ENCODE peak calls at places on chromosomes 3 and 15, in four cellular contexts. S, V, M and C are unnamed samples.

GRCh38 chr3:188296761-188297689 is 143.1 kb downstream of the LPP start:
- DNase-seq in S (no peak), V (no peak), M (no peak), C (no peak)

GRCh38 chr15:66802087-66803001 is 100.3 kb downstream of the SMAD6 start:
- DNase-seq in S (no peak), V (no peak), M (no peak), C (no peak)

GRCh38 chr3:61578667-61579367 is 17.4 kb downstream of the PTPRG start:
- DNase-seq in S (no peak), V (no peak), M (no peak), C (no peak)

GRCh38 chr3:121175083-121175482 is 267.1 kb downstream of the STXBP5L start:
- DNase-seq in S (no peak), V (no peak), M (no peak), C (no peak)

GRCh38 chr15:65580287-65580686 is 30.6 kb downstream of the INTS14 start:
- DNase-seq in S (no peak), V (no peak), M (no peak), C (no peak)

GRCh38 chr3:76656531-76657070 is 383.3 kb upstream of the ROBO2 start:
- DNase-seq in S (no peak), V (no peak), M (no peak), C (no peak)

GRCh38 chr15:35439291-35439690 is 106.7 kb downstream of the DPH6 start:
- DNase-seq in S (no peak), V (no peak), M (no peak), C (no peak)

GRCh38 chr3:67602816-67603215 is 51.6 kb downstream of the SUCLG2 start:
- DNase-seq in S (no peak), V (no peak), M (no peak), C (no peak)

GRCh38 chr3:53739926-53740325 is 106.3 kb downstream of the CHDH start:
- DNase-seq in S (no peak), V (no peak), M (no peak), C (no peak)

GRCh38 chr3:43995929-43996378 is 245.7 kb upstream of the TOPAZ1 start:
- DNase-seq in S (no peak), V (no peak), M (no peak), C (no peak)

GRCh38 chr3:111910806-111911205 is 51.7 kb downstream of the PHLDB2 start:
- DNase-seq in S (no peak), V (no peak), M (no peak), C (no peak)

GRCh38 chr3:128324911-128325592 is 141.6 kb downstream of the DNAJB8 start:
- DNase-seq in S (no peak), V (no peak), M (no peak), C (no peak)

GRCh38 chr3:141928626-141929270 is 52.3 kb downstream of the ATP1B3 start:
- DNase-seq in S (no peak), V (no peak), M (no peak), C (no peak)

GRCh38 chr3:176088962-176089383 is 1108.3 kb downstream of the TBL1XR1 start:
- DNase-seq in S (no peak), V (no peak), M (no peak), C (no peak)

GRCh38 chr3:183158552-183159006 is 4.0 kb downstream of the LAMP3 start:
- DNase-seq in S (no peak), V (no peak), M (no peak), C (peak)

GRCh38 chr15:23395832-23396231 is 41.3 kb downstream of the GOLGA8S start:
- DNase-seq in S (peak), V (no peak), M (no peak), C (no peak)

GRCh38 chr3:106685751-106686150 is 691.5 kb upstream of the CCDC54 start:
- DNase-seq in S (no peak), V (no peak), M (no peak), C (no peak)

GRCh38 chr15:93082861-93083260 is 6.2 kb downstream of the RGMA start:
- DNase-seq in S (no peak), V (no peak), M (no peak), C (no peak)

GRCh38 chr15:74382004-74382816 is 14.8 kb upstream of the CYP11A1 start:
- DNase-seq in S (peak), V (peak), M (peak), C (no peak)

GRCh38 chr15:66763186-66764066 is 61.4 kb downstream of the SMAD6 start:
- DNase-seq in S (peak), V (peak), M (peak), C (no peak)

GRCh38 chr3:178003756-178004155 is 532.5 kb upstream of the KCNMB2 start:
- DNase-seq in S (no peak), V (no peak), M (no peak), C (no peak)

GRCh38 chr15:29518442-29518841 is 248.8 kb upstream of the NSMCE3 start:
- DNase-seq in S (no peak), V (peak), M (no peak), C (no peak)

GRCh38 chr3:190545260-190545659 is 31.4 kb downstream of the IL1RAP start:
- DNase-seq in S (no peak), V (no peak), M (no peak), C (no peak)

GRCh38 chr3:72238836-72239235 is 453.9 kb upstream of the PROK2 start:
- DNase-seq in S (no peak), V (no peak), M (no peak), C (no peak)

GRCh38 chr15:27028836-27029482 is 58.0 kb downstream of the GABRG3 start:
- DNase-seq in S (no peak), V (no peak), M (no peak), C (peak)

GRCh38 chr3:163368168-163368567 is 1710.1 kb downstream of the SI start:
- DNase-seq in S (no peak), V (no peak), M (no peak), C (no peak)

GRCh38 chr3:18725668-18726407 is 300.7 kb upstream of the SATB1 start:
- DNase-seq in S (no peak), V (no peak), M (no peak), C (peak)

GRCh38 chr15:101296418-101297405 is 1.7 kb upstream of the SNRPA1 start:
- DNase-seq in S (no peak), V (no peak), M (no peak), C (no peak)
- H3K4me3 ChIP-seq in S (no peak), V (no peak), M (no peak), C (peak)

GRCh38 chr3:50609071-50609742 is 2.4 kb downstream of the CISH start:
- DNase-seq in S (no peak), V (no peak), M (no peak), C (no peak)
- H3K4me3 ChIP-seq in S (peak), V (peak), M (peak), C (no peak)

GRCh38 chr3:123337226-123337625 is 111.7 kb downstream of the ADCY5 start:
- DNase-seq in S (peak), V (no peak), M (no peak), C (no peak)

GRCh38 chr3:123336441-123336851 is 112.4 kb downstream of the ADCY5 start:
- DNase-seq in S (peak), V (no peak), M (no peak), C (no peak)

GRCh38 chr3:123338021-123338619 is 110.8 kb downstream of the ADCY5 start:
- DNase-seq in S (peak), V (no peak), M (no peak), C (no peak)

GRCh38 chr3:123339302-123339701 is 109.6 kb downstream of the ADCY5 start:
- DNase-seq in S (peak), V (no peak), M (no peak), C (no peak)

GRCh38 chr3:123338620-123339061 is 110.2 kb downstream of the ADCY5 start:
- DNase-seq in S (no peak), V (no peak), M (no peak), C (no peak)
- H3K4me3 ChIP-seq in S (no peak), V (no peak), M (no peak), C (no peak)

DNA sequence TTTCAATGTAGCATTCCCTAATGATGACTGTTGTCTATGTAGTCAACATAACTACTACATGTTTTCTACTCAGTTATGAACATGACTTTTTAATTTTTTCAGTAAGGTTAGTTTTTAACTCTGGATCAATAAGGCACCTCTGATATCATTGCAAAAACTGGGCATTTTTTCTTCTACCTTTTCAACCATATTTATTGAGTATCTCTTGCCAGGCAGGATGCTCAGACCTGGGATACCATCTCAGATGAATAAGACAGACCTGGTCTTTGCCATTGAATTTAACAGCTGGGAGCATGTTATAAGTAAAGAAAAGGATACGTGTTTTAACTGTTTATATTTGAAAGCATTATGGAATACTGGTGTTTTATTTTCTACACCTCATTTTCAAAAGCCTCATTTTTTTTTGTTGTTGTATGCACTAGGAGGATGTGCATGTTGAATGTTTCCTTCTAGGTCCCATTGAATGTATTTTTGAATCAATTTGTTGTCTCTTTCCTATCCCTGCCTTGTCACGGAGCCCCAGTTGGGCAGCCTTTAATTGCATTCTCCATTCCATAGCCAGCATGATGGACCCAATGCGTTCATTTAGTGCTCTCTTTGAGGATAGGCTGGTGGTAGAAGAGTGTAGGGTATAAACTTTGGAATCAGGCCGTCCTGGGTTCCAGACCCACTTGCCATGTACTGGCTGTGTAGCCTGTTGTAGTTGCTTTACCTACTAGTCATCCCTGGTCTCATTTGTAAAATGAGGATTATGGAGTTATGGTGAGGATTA is 3.7 kb downstream of the TGFBR2 start:
- DNase-seq in S (no peak), V (no peak), M (no peak), C (no peak)
- H3K4me3 ChIP-seq in S (peak), V (peak), M (peak), C (no peak)

GRCh38 chr15:31085359-31085758 is 16.2 kb downstream of the TRPM1 start:
- DNase-seq in S (no peak), V (no peak), M (no peak), C (no peak)

GRCh38 chr15:31082771-31083393 is 18.6 kb downstream of the TRPM1 start:
- DNase-seq in S (no peak), V (no peak), M (no peak), C (no peak)

GRCh38 chr15:31081568-31082250 is 19.8 kb downstream of the TRPM1 start:
- DNase-seq in S (no peak), V (no peak), M (no peak), C (no peak)

GRCh38 chr15:31084176-31084575 is 17.3 kb downstream of the TRPM1 start:
- DNase-seq in S (no peak), V (no peak), M (no peak), C (no peak)

DNA sequence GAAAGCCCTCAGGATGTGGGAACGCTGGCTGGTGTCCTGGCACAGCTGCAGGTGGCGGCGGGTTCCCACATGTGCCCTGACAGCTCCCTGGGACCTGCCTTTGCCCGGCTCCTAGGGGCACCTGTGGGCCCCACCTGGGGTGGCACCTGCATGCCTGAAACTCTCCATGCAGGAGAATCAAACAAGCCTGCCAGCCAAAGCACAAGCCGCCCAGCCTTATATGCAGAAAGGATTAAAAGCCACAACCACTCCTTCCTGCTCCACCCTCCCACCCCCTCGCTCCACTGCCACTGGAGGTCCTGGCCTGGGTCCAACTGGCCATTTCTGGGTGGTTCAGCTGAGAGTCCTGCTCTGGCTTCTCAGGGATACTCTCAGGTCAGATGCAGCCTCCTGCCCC is 18.1 kb downstream of the TRPM1 start:
- DNase-seq in S (no peak), V (no peak), M (no peak), C (peak)
- H3K4me3 ChIP-seq in S (no peak), V (no peak), M (no peak), C (no peak)

GRCh38 chr15:63373330-63373729 is 8.3 kb downstream of the CA12 start:
- DNase-seq in S (no peak), V (no peak), M (no peak), C (no peak)

GRCh38 chr15:63372018-63372705 is 9.5 kb downstream of the CA12 start:
- DNase-seq in S (no peak), V (peak), M (peak), C (no peak)

GRCh38 chr15:63372753-63373152 is 8.9 kb downstream of the CA12 start:
- DNase-seq in S (no peak), V (no peak), M (no peak), C (no peak)

GRCh38 chr15:63374686-63375520 is 6.7 kb downstream of the CA12 start:
- DNase-seq in S (peak), V (peak), M (no peak), C (no peak)

DNA sequence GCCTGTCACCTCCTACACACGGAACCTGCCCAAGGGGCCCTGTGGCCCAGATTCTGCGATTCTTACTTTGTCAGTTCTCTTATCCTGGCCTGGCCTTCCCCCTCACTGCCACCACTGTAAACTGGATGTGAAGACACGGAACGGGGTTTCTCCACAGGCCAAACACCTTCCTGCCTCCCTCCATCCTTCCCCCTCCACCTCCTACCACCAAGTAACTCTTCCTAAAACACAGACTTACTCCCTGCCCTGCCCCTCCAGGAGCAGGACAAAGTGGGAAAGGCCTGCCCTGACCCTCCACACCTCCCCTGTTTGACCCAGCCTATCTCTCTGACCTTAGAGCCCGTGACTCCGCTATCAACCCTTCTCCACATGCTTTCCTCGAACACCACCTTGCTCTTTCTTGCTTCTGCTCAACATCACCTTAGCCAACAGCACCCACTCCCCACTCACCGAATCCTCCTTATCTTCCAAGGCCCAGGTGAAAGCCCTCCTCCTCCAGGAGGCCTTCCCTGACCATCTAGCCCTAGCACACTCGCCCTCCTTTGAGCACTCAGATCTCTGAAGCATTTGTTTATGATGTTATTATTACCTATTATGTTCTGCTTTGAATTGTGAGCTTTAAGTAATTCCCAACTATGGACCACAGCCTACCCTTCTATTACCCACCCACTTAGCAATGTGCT is 7.6 kb downstream of the CA12 start:
- DNase-seq in S (no peak), V (no peak), M (no peak), C (no peak)
- H3K4me3 ChIP-seq in S (no peak), V (no peak), M (no peak), C (no peak)

GRCh38 chr3:64560802-64561502 is 126.8 kb downstream of the ADAMTS9 start:
- DNase-seq in S (no peak), V (no peak), M (no peak), C (no peak)
- H3K4me3 ChIP-seq in S (peak), V (no peak), M (peak), C (no peak)

GRCh38 chr3:149703474-149703873 is 45.6 kb upstream of the WWTR1 start:
- DNase-seq in S (no peak), V (no peak), M (no peak), C (no peak)
- H3K4me3 ChIP-seq in S (no peak), V (no peak), M (no peak), C (no peak)

GRCh38 chr3:13277130-13277783 is 142.9 kb downstream of the NUP210 start:
- DNase-seq in S (peak), V (no peak), M (no peak), C (no peak)

GRCh38 chr3:13278783-13279531 is 141.2 kb downstream of the NUP210 start:
- DNase-seq in S (peak), V (no peak), M (no peak), C (no peak)

GRCh38 chr3:13279532-13279910 is 140.6 kb downstream of the NUP210 start:
- DNase-seq in S (peak), V (no peak), M (no peak), C (no peak)

GRCh38 chr3:13276438-13277129 is 143.5 kb downstream of the NUP210 start:
- DNase-seq in S (peak), V (peak), M (no peak), C (no peak)

DNA sequence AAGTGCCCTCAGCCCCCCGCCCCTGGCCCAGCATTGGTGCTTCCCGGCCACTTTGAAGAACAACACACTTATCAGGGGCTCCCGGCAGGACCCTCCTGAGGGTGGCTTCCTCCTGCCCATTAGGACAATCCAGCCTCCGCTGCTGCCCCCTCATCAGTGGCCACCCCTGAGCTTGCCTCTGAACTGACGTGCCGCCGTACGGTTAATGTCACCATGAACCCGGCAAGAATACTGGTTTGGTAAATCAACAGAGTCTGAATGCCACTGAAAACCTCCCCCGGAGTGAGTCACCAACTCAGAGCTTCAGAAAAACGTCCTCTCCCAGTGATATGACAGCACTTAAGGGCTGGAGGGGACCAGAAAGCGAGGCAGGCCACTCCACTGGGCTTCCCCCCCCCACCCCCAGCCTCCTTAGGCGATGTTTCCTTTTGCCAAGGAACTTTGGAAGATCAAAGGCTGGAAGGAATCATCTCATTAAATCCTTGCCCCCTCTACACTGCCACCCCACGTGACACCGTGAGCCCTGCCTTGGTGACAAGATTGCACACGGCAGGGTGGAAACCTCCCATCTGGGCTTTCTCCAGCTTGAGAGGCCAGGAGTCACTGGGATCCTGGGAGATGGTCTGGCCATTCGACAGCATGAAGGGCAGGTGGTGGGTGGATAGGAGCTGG is 142.1 kb downstream of the NUP210 start:
- DNase-seq in S (peak), V (peak), M (no peak), C (no peak)
- H3K4me3 ChIP-seq in S (no peak), V (no peak), M (peak), C (no peak)